ENCODE peak calls at places on chromosomes 3 and 15, in four cellular contexts. O, Z, I and G are unnamed samples.

GRCh38 chr15:29242466-29243242 is 27.0 kb downstream of the NSMCE3 start:
- DNase-seq in O (no peak), I (no peak), Z (no peak), G (no peak)

GRCh38 chr3:126352476-126353454 is 4.4 kb downstream of the KLF15 start:
- DNase-seq in O (no peak), I (no peak), Z (no peak), G (no peak)

GRCh38 chr3:146326875-146327543 is 76.1 kb upstream of the PLSCR4 start:
- DNase-seq in Z (no peak), I (no peak), O (no peak), G (peak)

GRCh38 chr15:81785679-81786078 is 260.1 kb downstream of the MEX3B start:
- DNase-seq in Z (no peak), O (no peak), I (no peak), G (no peak)

GRCh38 chr3:193347507-193348501 is 30.7 kb downstream of the ATP13A5 start:
- DNase-seq in O (no peak), Z (no peak), I (no peak), G (peak)

GRCh38 chr3:55341502-55342031 is 145.5 kb downstream of the WNT5A start:
- DNase-seq in I (no peak), O (no peak), Z (no peak), G (no peak)

GRCh38 chr15:57914350-57915055 is 151.0 kb downstream of the ALDH1A2 start:
- DNase-seq in O (no peak), I (no peak), Z (no peak), G (no peak)

GRCh38 chr3:99648091-99648490 is 9.7 kb downstream of the COL8A1 start:
- DNase-seq in I (no peak), O (no peak), Z (no peak), G (no peak)

GRCh38 chr3:51705276-51706020 is 1.4 kb upstream of the GRM2 start:
- DNase-seq in Z (no peak), I (no peak), O (no peak), G (no peak)

GRCh38 chr3:97882975-97883598 is 61.3 kb downstream of the CRYBG3 start:
- DNase-seq in I (no peak), O (no peak), Z (peak), G (no peak)

GRCh38 chr3:96814581-96815567 is at the start of gene EPHA6:
- DNase-seq in O (no peak), Z (no peak), I (no peak), G (no peak)

GRCh38 chr3:137582484-137582883 is 181.6 kb upstream of the SOX14 start:
- DNase-seq in Z (no peak), I (no peak), O (no peak), G (no peak)

GRCh38 chr15:89910891-89911626 is 1.7 kb downstream of the ARPIN start:
- DNase-seq in O (no peak), I (no peak), Z (no peak), G (no peak)

GRCh38 chr3:129173725-129174124 is 10.0 kb downstream of the CNBP start:
- DNase-seq in Z (no peak), O (no peak), I (no peak), G (no peak)

GRCh38 chr3:41234823-41235722 is 35.8 kb downstream of the CTNNB1 start:
- DNase-seq in I (no peak), O (no peak), Z (no peak), G (no peak)

GRCh38 chr3:123637131-123637530 is 52.3 kb upstream of the HACD2 start:
- DNase-seq in O (no peak), Z (no peak), I (no peak), G (no peak)

GRCh38 chr3:169117264-169117663 is 546.2 kb downstream of the MECOM start:
- DNase-seq in O (no peak), Z (no peak), I (no peak), G (no peak)

GRCh38 chr3:36172699-36173098 is 207.6 kb upstream of the STAC start:
- DNase-seq in O (no peak), I (no peak), Z (no peak), G (no peak)

GRCh38 chr3:52481819-52482521 is 13.2 kb upstream of the STAB1 start:
- DNase-seq in Z (no peak), I (no peak), O (no peak), G (no peak)

GRCh38 chr15:60479711-60480110 is 769 bp upstream of the ICE2 start:
- DNase-seq in I (no peak), O (no peak), Z (peak), G (no peak)

GRCh38 chr15:25181290-25182097 is 226.7 kb downstream of the SNRPN start:
- DNase-seq in I (no peak), Z (no peak), O (no peak), G (no peak)

GRCh38 chr3:14858105-14858504 is 39.3 kb downstream of the FGD5 start:
- DNase-seq in I (no peak), Z (no peak), O (no peak), G (no peak)

GRCh38 chr3:149367021-149367840 is 10.2 kb downstream of the TM4SF1 start:
- DNase-seq in Z (no peak), I (peak), O (no peak), G (no peak)

GRCh38 chr3:63015614-63016016 is 140.4 kb upstream of the CADPS start:
- DNase-seq in Z (no peak), O (no peak), I (no peak), G (no peak)

GRCh38 chr15:71752604-71753289 is 57.6 kb upstream of the NR2E3 start:
- DNase-seq in Z (no peak), O (peak), I (no peak), G (peak)

GRCh38 chr15:72365844-72366243 is 10.0 kb downstream of the HEXA start:
- DNase-seq in I (no peak), O (no peak), Z (peak), G (no peak)